ENCODE peak calls at places on chromosomes 7 and 10, in six cellular contexts. D, R, Z, B, U and O are unnamed samples.

GRCh38 chr10:86960003-86960862 is 1.8 kb downstream of the SNCG start:
- DNase-seq in U (no peak), D (no peak), Z (peak; percentile 66), B (peak; percentile 47), R (peak; percentile 60), O (no peak)

GRCh38 chr10:111076191-111076681 is 593 bp upstream of the ADRA2A start:
- DNase-seq in B (peak; percentile 80), R (peak; percentile 64), U (no peak), D (peak; percentile 49), Z (peak; percentile 14), O (peak; percentile 56)

GRCh38 chr7:86645174-86645566 is 1.5 kb downstream of the GRM3 start:
- DNase-seq in D (no peak), B (no peak), R (no peak), Z (no peak), U (no peak), O (no peak)

GRCh38 chr7:6252748-6253147 is 19.7 kb downstream of the CYTH3 start:
- DNase-seq in R (no peak), Z (no peak), U (no peak), B (no peak), D (no peak), O (no peak)

GRCh38 chr10:43111101-43111500 is 27.1 kb upstream of the CSGALNACT2 start:
- DNase-seq in U (no peak), D (no peak), Z (no peak), R (peak; percentile 44), B (no peak), O (no peak)

GRCh38 chr10:74988787-74989574 is 122.5 kb upstream of the SAMD8 start:
- DNase-seq in U (no peak), D (no peak), R (no peak), B (no peak), Z (no peak), O (no peak)

GRCh38 chr7:8249121-8249520 is 12.8 kb downstream of the ICA1 start:
- DNase-seq in D (no peak), B (no peak), U (no peak), Z (no peak), R (no peak), O (no peak)

GRCh38 chr7:69790915-69791473 is 192.7 kb downstream of the AUTS2 start:
- DNase-seq in B (no peak), U (no peak), R (no peak), D (no peak), Z (no peak), O (no peak)

GRCh38 chr10:70657036-70657435 is 15.3 kb upstream of the ADAMTS14 start:
- DNase-seq in B (no peak), R (no peak), Z (no peak), D (no peak), U (no peak), O (no peak)

GRCh38 chr10:90462761-90463160 is 395.1 kb downstream of the HTR7 start:
- DNase-seq in Z (no peak), U (no peak), B (no peak), D (no peak), R (no peak), O (no peak)

GRCh38 chr7:26038201-26038990 is 113.6 kb upstream of the NFE2L3 start:
- DNase-seq in Z (no peak), R (no peak), D (no peak), U (no peak), B (no peak), O (no peak)

GRCh38 chr7:96212474-96212873 is 109.4 kb downstream of the SLC25A13 start:
- DNase-seq in U (no peak), R (no peak), B (no peak), Z (no peak), D (no peak), O (no peak)

GRCh38 chr7:2069472-2069860 is 163.3 kb downstream of the MAD1L1 start:
- DNase-seq in U (no peak), D (no peak), Z (peak; percentile 11), R (no peak), B (no peak), O (no peak)

GRCh38 chr7:155962191-155962967 is 150.1 kb upstream of the SHH start:
- DNase-seq in D (no peak), R (no peak), U (no peak), Z (no peak), B (no peak), O (no peak)

GRCh38 chr10:3720228-3721019 is 64.6 kb downstream of the KLF6 start:
- DNase-seq in B (peak; percentile 15), R (peak; percentile 81), U (no peak), D (peak; percentile 52), Z (no peak), O (no peak)

GRCh38 chr10:124667425-124668130 is 76.6 kb downstream of the FAM53B start:
- DNase-seq in Z (no peak), R (peak; percentile 33), U (no peak), B (no peak), D (peak; percentile 4), O (peak; percentile 55)

GRCh38 chr10:68880181-68880580 is 20.9 kb upstream of the DDX50 start:
- DNase-seq in B (no peak), D (no peak), R (no peak), Z (no peak), U (no peak), O (no peak)

GRCh38 chr7:141558544-141559183 is 7.5 kb downstream of the AGK start:
- DNase-seq in B (no peak), R (no peak), Z (no peak), D (no peak), U (no peak), O (no peak)

GRCh38 chr7:29372351-29372931 is 177.9 kb downstream of the CHN2 start:
- DNase-seq in U (no peak), B (no peak), Z (no peak), R (no peak), D (no peak), O (no peak)

GRCh38 chr7:50262916-50263690 is 41.4 kb upstream of the IKZF1 start:
- DNase-seq in U (no peak), R (no peak), Z (peak; percentile 55), D (no peak), B (no peak), O (no peak)

GRCh38 chr7:78284945-78285344 is 486.4 kb downstream of the PHTF2 start:
- DNase-seq in B (no peak), D (no peak), U (no peak), R (no peak), Z (no peak), O (no peak)

GRCh38 chr7:2698581-2699288 is 10.7 kb downstream of the AMZ1 start:
- DNase-seq in B (no peak), R (no peak), Z (peak; percentile 68), D (no peak), U (no peak), O (no peak)

GRCh38 chr7:109793-110556 is 82.4 kb upstream of the FAM20C start:
- DNase-seq in U (no peak), B (no peak), D (no peak), Z (no peak), R (no peak), O (no peak)

GRCh38 chr10:11173062-11173461 is 155.4 kb downstream of the CELF2 start:
- DNase-seq in R (no peak), U (no peak), Z (no peak), D (no peak), B (no peak), O (no peak)

GRCh38 chr10:78742730-78743615 is 325.8 kb upstream of the ZMIZ1 start:
- DNase-seq in Z (peak; percentile 55), B (no peak), U (no peak), R (no peak), D (peak; percentile 41), O (no peak)

GRCh38 chr7:12557282-12557681 is 13.2 kb upstream of the SCIN start:
- DNase-seq in Z (no peak), U (no peak), D (no peak), R (no peak), B (no peak), O (no peak)

GRCh38 chr7:14905764-14906163 is 3.2 kb upstream of the DGKB start:
- DNase-seq in R (no peak), U (no peak), B (no peak), Z (no peak), D (no peak), O (no peak)

GRCh38 chr10:68330852-68331454 is 911 bp upstream of the HNRNPH3 start:
- DNase-seq in U (peak; percentile 44), Z (peak; percentile 51), D (peak; percentile 36), R (no peak), B (peak; percentile 51), O (peak; percentile 38)

GRCh38 chr10:22613011-22613410 is 101.4 kb downstream of the PIP4K2A start:
- DNase-seq in B (no peak), R (no peak), U (no peak), D (no peak), Z (no peak), O (no peak)

GRCh38 chr7:107946451-107946850 is 55.5 kb downstream of the DLD start:
- DNase-seq in B (no peak), R (no peak), U (no peak), D (no peak), Z (no peak), O (no peak)

GRCh38 chr10:98460837-98461499 is 14.2 kb upstream of the HPS1 start:
- DNase-seq in Z (no peak), U (no peak), B (peak; percentile 74), D (no peak), R (no peak), O (no peak)

DNA sequence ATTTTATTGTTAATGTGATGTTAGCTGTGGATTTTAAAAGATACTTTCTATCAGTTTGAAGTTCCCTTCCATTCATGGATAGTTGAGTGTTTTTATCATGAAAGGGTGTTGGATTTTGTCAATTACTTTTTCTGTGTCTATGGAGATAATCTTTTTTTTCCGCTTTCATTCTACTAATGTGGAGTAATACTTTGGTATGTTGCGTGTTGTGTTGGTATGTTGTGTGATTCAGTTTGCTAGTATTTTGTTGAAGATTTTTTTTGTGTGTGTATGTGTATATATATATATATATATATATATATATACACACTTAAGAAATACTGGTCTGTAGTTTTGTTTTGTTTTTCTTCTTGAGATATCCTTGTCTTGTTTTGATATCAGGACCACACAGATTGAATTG is 100.3 kb downstream of the CCSER2 start:
- DNase-seq in D (no peak), B (no peak), U (no peak), R (no peak), Z (no peak), O (no peak)
- H3K36me3 ChIP-seq in D (peaks cover 11% of the 10 kb centered on the region), B (no peaks in the 10 kb centered on the region), U (no peaks in the 10 kb centered on the region), R (no peaks in the 10 kb centered on the region), Z (no peaks in the 10 kb centered on the region), O (no peaks in the 10 kb centered on the region)

GRCh38 chr7:151080522-151081169 is at the start of gene FASTK:
- DNase-seq in Z (peak; percentile 92), U (peak; percentile 84), D (peak; percentile 91), B (peak; percentile 92), R (peak; percentile 94), O (peak; percentile 92)
- H3K36me3 ChIP-seq in Z (peaks cover 43% of the 10 kb centered on the region), U (no peaks in the 10 kb centered on the region), D (peaks cover 24% of the 10 kb centered on the region), B (no peaks in the 10 kb centered on the region), R (peaks cover 22% of the 10 kb centered on the region), O (peaks cover 18% of the 10 kb centered on the region)

GRCh38 chr7:30617359-30617758 is 22.7 kb downstream of the GARS1 start:
- DNase-seq in D (no peak), R (no peak), U (no peak), B (no peak), Z (no peak), O (no peak)
- H3K36me3 ChIP-seq in D (peaks cover 99% of the 10 kb centered on the region), R (peaks cover 99% of the 10 kb centered on the region), U (peaks cover 5% of the 10 kb centered on the region), B (peaks cover 3% of the 10 kb centered on the region), Z (peaks cover 99% of the 10 kb centered on the region), O (peaks cover 99% of the 10 kb centered on the region)

GRCh38 chr10:91955114-91955513 is 31.5 kb downstream of the BTAF1 start:
- DNase-seq in R (no peak), Z (no peak), U (no peak), B (no peak), D (no peak), O (no peak)

GRCh38 chr10:91957091-91957490 is 33.5 kb downstream of the BTAF1 start:
- DNase-seq in D (no peak), U (no peak), Z (no peak), R (no peak), B (no peak), O (no peak)

GRCh38 chr10:91953600-91954140 is 30.1 kb downstream of the BTAF1 start:
- DNase-seq in U (no peak), D (no peak), Z (no peak), R (no peak), B (no peak), O (no peak)
- H3K36me3 ChIP-seq in U (no peaks in the 10 kb centered on the region), D (peaks cover 81% of the 10 kb centered on the region), Z (peaks cover 89% of the 10 kb centered on the region), R (peaks cover 78% of the 10 kb centered on the region), B (peaks cover 1% of the 10 kb centered on the region), O (peaks cover 83% of the 10 kb centered on the region)